ENCODE peak calls at places on chromosomes 5 and 9, in five cellular contexts. One of them, this sample, is unnamed.

GRCh38 chr5:124596595-124597388 is 149.6 kb downstream of the ZNF608 start:
- DNase-seq in cardiac muscle cell: peak; percentile 76
- DNase-seq in OCI-LY7: no peak
- DNase-seq in testis: no peak
- DNase-seq in body of pancreas: peak; percentile 16
- DNase-seq in this sample: no peak

GRCh38 chr9:81459591-81459990 is 229.8 kb downstream of the TLE1 start:
- DNase-seq in cardiac muscle cell: no peak
- DNase-seq in OCI-LY7: no peak
- DNase-seq in testis: no peak
- DNase-seq in body of pancreas: no peak
- DNase-seq in this sample: no peak

GRCh38 chr9:109001275-109001676 is 12.0 kb downstream of the CTNNAL1 start:
- DNase-seq in cardiac muscle cell: peak; percentile 66
- DNase-seq in OCI-LY7: no peak
- DNase-seq in testis: no peak
- DNase-seq in body of pancreas: no peak
- DNase-seq in this sample: no peak

GRCh38 chr5:139877129-139877597 is 81.6 kb downstream of the PSD2 start:
- DNase-seq in cardiac muscle cell: no peak
- DNase-seq in OCI-LY7: no peak
- DNase-seq in testis: no peak
- DNase-seq in body of pancreas: no peak
- DNase-seq in this sample: no peak

GRCh38 chr9:113857875-113858274 is 18.2 kb upstream of the ZNF618 start:
- DNase-seq in cardiac muscle cell: no peak
- DNase-seq in OCI-LY7: no peak
- DNase-seq in testis: peak; percentile 29
- DNase-seq in body of pancreas: no peak
- DNase-seq in this sample: no peak

GRCh38 chr9:120710110-120710981 is 3.9 kb downstream of the MEGF9 start:
- DNase-seq in cardiac muscle cell: peak; percentile 29
- DNase-seq in OCI-LY7: peak; percentile 60
- DNase-seq in testis: no peak
- DNase-seq in body of pancreas: peak; percentile 59
- DNase-seq in this sample: peak; percentile 48

GRCh38 chr5:96125335-96125891 is 163.8 kb upstream of the ELL2 start:
- DNase-seq in cardiac muscle cell: peak; percentile 59
- DNase-seq in OCI-LY7: no peak
- DNase-seq in testis: no peak
- DNase-seq in body of pancreas: no peak
- DNase-seq in this sample: no peak

GRCh38 chr9:136403538-136403914 is 3.6 kb upstream of the SNAPC4 start:
- DNase-seq in cardiac muscle cell: no peak
- DNase-seq in OCI-LY7: no peak
- DNase-seq in testis: no peak
- DNase-seq in body of pancreas: no peak
- DNase-seq in this sample: no peak

GRCh38 chr5:58048954-58049353 is 410.9 kb downstream of the PLK2 start:
- DNase-seq in cardiac muscle cell: no peak
- DNase-seq in OCI-LY7: no peak
- DNase-seq in testis: no peak
- DNase-seq in body of pancreas: no peak
- DNase-seq in this sample: no peak

GRCh38 chr5:159805021-159805420 is 111.3 kb upstream of the ADRA1B start:
- DNase-seq in cardiac muscle cell: peak; percentile 23
- DNase-seq in OCI-LY7: no peak
- DNase-seq in testis: peak; percentile 48
- DNase-seq in body of pancreas: peak; percentile 10
- DNase-seq in this sample: no peak

GRCh38 chr5:79240561-79240960 is 4.6 kb downstream of the JMY start:
- DNase-seq in cardiac muscle cell: no peak
- DNase-seq in OCI-LY7: no peak
- DNase-seq in testis: no peak
- DNase-seq in body of pancreas: no peak
- DNase-seq in this sample: no peak

GRCh38 chr5:92581249-92581648 is 999.8 kb downstream of the NR2F1-AS1 start:
- DNase-seq in cardiac muscle cell: no peak
- DNase-seq in OCI-LY7: no peak
- DNase-seq in testis: no peak
- DNase-seq in body of pancreas: no peak
- DNase-seq in this sample: no peak

GRCh38 chr5:7392401-7393024 is 3.4 kb upstream of the ADCY2 start:
- DNase-seq in cardiac muscle cell: peak; percentile 4
- DNase-seq in OCI-LY7: peak; percentile 2
- DNase-seq in testis: peak; percentile 72
- DNase-seq in body of pancreas: peak; percentile 39
- DNase-seq in this sample: peak; percentile 64

GRCh38 chr5:7763621-7764072 is 87.3 kb downstream of the CFAP90 start:
- DNase-seq in cardiac muscle cell: no peak
- DNase-seq in OCI-LY7: no peak
- DNase-seq in testis: no peak
- DNase-seq in body of pancreas: peak; percentile 48
- DNase-seq in this sample: no peak

GRCh38 chr5:142644127-142644526 is 41.8 kb downstream of the FGF1 start:
- DNase-seq in cardiac muscle cell: no peak
- DNase-seq in OCI-LY7: no peak
- DNase-seq in testis: no peak
- DNase-seq in body of pancreas: no peak
- DNase-seq in this sample: no peak

GRCh38 chr5:177546262-177546741 is 8.1 kb downstream of the FAM193B start:
- DNase-seq in cardiac muscle cell: peak; percentile 98
- DNase-seq in OCI-LY7: no peak
- DNase-seq in testis: no peak
- DNase-seq in body of pancreas: no peak
- DNase-seq in this sample: no peak

GRCh38 chr5:145838276-145838675 is 3.1 kb upstream of the PRELID2 start:
- DNase-seq in cardiac muscle cell: peak; percentile 44
- DNase-seq in OCI-LY7: no peak
- DNase-seq in testis: peak; percentile 38
- DNase-seq in body of pancreas: peak; percentile 81
- DNase-seq in this sample: no peak

GRCh38 chr5:52725065-52725746 is 62.5 kb upstream of the ITGA1 start:
- DNase-seq in cardiac muscle cell: no peak
- DNase-seq in OCI-LY7: no peak
- DNase-seq in testis: no peak
- DNase-seq in body of pancreas: peak; percentile 23
- DNase-seq in this sample: no peak

GRCh38 chr5:172104801-172105701 is 83.0 kb downstream of the STK10 start:
- DNase-seq in cardiac muscle cell: no peak
- DNase-seq in OCI-LY7: no peak
- DNase-seq in testis: no peak
- DNase-seq in body of pancreas: peak; percentile 60
- DNase-seq in this sample: no peak
- H3K36me3 ChIP-seq in cardiac muscle cell: no peaks in the 10 kb centered on the region
- H3K36me3 ChIP-seq in OCI-LY7: peaks cover 41% of the 10 kb centered on the region
- H3K36me3 ChIP-seq in testis: no peaks in the 10 kb centered on the region
- H3K36me3 ChIP-seq in body of pancreas: no peaks in the 10 kb centered on the region
- H3K36me3 ChIP-seq in this sample: no peaks in the 10 kb centered on the region

DNA sequence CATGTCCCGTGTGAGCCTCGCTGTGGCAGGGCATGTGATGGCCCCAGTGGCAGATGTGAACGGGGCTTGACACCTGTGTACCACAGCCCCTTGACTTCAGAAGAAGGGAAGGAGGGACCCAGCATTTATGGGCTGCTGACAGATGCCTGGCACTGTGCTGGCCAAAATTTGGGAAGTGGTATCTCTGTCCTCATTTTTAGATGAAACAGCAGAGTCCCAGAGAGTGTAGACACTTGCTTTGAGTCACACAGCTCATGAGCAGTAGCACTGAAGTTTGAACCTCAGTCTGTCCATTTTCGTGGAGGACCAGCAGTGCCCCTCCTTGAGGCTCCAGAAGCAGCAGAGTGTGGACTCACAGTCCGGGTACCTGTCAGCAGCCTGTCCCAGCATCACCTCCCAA is 16.5 kb downstream of the NEK6 start:
- DNase-seq in cardiac muscle cell: no peak
- DNase-seq in OCI-LY7: no peak
- DNase-seq in testis: no peak
- DNase-seq in body of pancreas: no peak
- DNase-seq in this sample: no peak
- H3K36me3 ChIP-seq in cardiac muscle cell: no peaks in the 10 kb centered on the region
- H3K36me3 ChIP-seq in OCI-LY7: no peaks in the 10 kb centered on the region
- H3K36me3 ChIP-seq in testis: no peaks in the 10 kb centered on the region
- H3K36me3 ChIP-seq in body of pancreas: no peaks in the 10 kb centered on the region
- H3K36me3 ChIP-seq in this sample: no peaks in the 10 kb centered on the region

GRCh38 chr9:95083086-95083768 is 234.3 kb downstream of the FANCC start:
- DNase-seq in cardiac muscle cell: no peak
- DNase-seq in OCI-LY7: no peak
- DNase-seq in testis: no peak
- DNase-seq in body of pancreas: peak; percentile 14
- DNase-seq in this sample: no peak

GRCh38 chr9:95086564-95086955 is 230.9 kb downstream of the FANCC start:
- DNase-seq in cardiac muscle cell: no peak
- DNase-seq in OCI-LY7: no peak
- DNase-seq in testis: no peak
- DNase-seq in body of pancreas: peak; percentile 3
- DNase-seq in this sample: no peak

GRCh38 chr9:95085861-95086563 is 231.5 kb downstream of the FANCC start:
- DNase-seq in cardiac muscle cell: no peak
- DNase-seq in OCI-LY7: no peak
- DNase-seq in testis: no peak
- DNase-seq in body of pancreas: peak; percentile 81
- DNase-seq in this sample: peak; percentile 60

GRCh38 chr9:95084254-95084934 is 233.1 kb downstream of the FANCC start:
- DNase-seq in cardiac muscle cell: no peak
- DNase-seq in OCI-LY7: no peak
- DNase-seq in testis: no peak
- DNase-seq in body of pancreas: peak; percentile 6
- DNase-seq in this sample: peak; percentile 68

DNA sequence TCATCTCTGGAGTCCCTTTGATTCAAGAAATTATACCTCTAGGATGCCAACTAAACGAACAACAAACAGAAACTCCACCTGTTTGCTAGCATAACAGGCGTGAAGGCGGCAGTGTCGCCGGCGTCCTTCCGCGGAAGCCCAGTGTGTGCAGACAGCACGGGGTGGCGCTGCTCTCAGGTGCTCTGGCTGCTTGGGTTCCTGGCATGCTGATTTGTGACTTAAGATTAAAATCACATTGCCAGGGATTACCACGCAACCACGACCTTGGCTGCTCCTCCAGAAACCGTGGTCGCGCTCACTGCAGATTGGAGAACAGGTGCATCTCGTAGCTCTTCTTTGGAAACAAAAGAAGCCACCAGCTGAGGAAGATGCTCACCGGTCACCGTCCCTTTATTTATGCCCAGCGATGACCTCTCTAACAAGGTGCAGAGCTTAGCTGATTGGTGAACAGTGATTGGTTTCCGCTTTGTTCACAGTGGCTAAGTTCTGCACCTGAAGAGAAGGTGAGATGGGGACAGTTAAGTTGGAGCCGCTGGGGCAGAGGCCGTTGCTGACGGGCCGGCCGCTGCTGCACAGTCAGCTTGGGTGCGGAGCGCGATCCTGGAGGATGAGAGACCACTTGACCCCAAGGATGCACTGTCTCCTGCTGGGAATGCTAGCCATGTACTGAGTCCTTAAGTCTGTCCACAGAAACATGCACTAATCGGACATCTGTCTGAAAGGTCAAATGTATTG is 232.3 kb downstream of the FANCC start:
- DNase-seq in cardiac muscle cell: no peak
- DNase-seq in OCI-LY7: no peak
- DNase-seq in testis: no peak
- DNase-seq in body of pancreas: no peak
- DNase-seq in this sample: peak; percentile 41
- H3K36me3 ChIP-seq in cardiac muscle cell: peaks cover 38% of the 10 kb centered on the region
- H3K36me3 ChIP-seq in OCI-LY7: no peaks in the 10 kb centered on the region
- H3K36me3 ChIP-seq in testis: no peaks in the 10 kb centered on the region
- H3K36me3 ChIP-seq in body of pancreas: peaks cover 26% of the 10 kb centered on the region
- H3K36me3 ChIP-seq in this sample: no peaks in the 10 kb centered on the region

DNA sequence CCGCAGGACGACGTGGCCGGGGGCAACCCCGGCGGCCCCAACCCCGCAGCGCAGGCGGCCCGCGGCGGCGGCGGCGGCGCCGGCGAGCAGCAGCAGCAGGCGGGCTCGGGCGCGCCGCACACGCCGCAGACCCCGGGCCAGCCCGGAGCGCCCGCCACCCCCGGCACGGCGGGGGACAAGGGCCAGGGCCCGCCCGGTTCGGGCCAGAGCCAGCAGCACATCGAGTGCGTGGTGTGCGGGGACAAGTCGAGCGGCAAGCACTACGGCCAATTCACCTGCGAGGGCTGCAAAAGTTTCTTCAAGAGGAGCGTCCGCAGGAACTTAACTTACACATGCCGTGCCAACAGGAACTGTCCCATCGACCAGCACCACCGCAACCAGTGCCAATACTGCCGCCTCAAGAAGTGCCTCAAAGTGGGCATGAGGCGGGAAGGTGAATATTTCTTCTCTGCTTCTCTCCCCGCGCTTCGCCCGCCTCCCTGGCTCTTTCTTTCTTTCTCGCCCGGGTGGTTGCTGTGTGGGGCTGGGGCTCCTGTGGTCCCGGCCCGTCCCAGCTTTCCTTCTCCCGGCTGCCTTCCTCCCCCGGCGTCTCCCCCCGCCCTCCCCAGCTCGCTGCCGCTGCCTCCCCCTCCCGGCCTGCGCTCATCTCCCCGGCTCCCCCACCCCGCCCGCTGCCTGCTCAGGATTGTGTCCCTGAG is 2.2 kb downstream of the NR2F1 start:
- DNase-seq in cardiac muscle cell: peak; percentile 42
- DNase-seq in OCI-LY7: no peak
- DNase-seq in testis: no peak
- DNase-seq in body of pancreas: peak; percentile 57
- DNase-seq in this sample: peak; percentile 88
- H3K36me3 ChIP-seq in cardiac muscle cell: no peaks in the 10 kb centered on the region
- H3K36me3 ChIP-seq in OCI-LY7: no peaks in the 10 kb centered on the region
- H3K36me3 ChIP-seq in testis: no peaks in the 10 kb centered on the region
- H3K36me3 ChIP-seq in body of pancreas: no peaks in the 10 kb centered on the region
- H3K36me3 ChIP-seq in this sample: no peaks in the 10 kb centered on the region